ENCODE peak calls at places on chromosomes 1 and 21, in six cellular contexts. One of them, this sample, is unnamed.
A peak's percentile ranks its signal among the peaks of the same experiment; 100 is the strongest.

GRCh38 chr1:200366577-200367253 is 43.1 kb downstream of the ZNF281 start:
- DNase-seq in H1: no peak
- DNase-seq in endothelial cell of umbilical vein: no peak
- DNase-seq in HepG2: no peak
- DNase-seq in WTC11: no peak
- DNase-seq in K562: no peak
- DNase-seq in this sample: peak; percentile 36

GRCh38 chr1:5720045-5720444 is 272.2 kb downstream of the NPHP4 start:
- DNase-seq in K562: no peak
- DNase-seq in WTC11: no peak
- DNase-seq in endothelial cell of umbilical vein: no peak
- DNase-seq in HepG2: no peak
- DNase-seq in H1: no peak
- DNase-seq in this sample: no peak

GRCh38 chr1:107430540-107431228 is 289.8 kb downstream of the NTNG1 start:
- DNase-seq in HepG2: peak; percentile 67
- DNase-seq in H1: no peak
- DNase-seq in K562: peak; percentile 12
- DNase-seq in endothelial cell of umbilical vein: peak; percentile 18
- DNase-seq in WTC11: peak; percentile 24
- DNase-seq in this sample: peak; percentile 54

GRCh38 chr1:19644761-19645543 is 841 bp downstream of the NBL1 start:
- DNase-seq in endothelial cell of umbilical vein: peak; percentile 24
- DNase-seq in HepG2: no peak
- DNase-seq in K562: peak; percentile 37
- DNase-seq in WTC11: peak; percentile 51
- DNase-seq in H1: peak; percentile 71
- DNase-seq in this sample: no peak

GRCh38 chr1:77605246-77606026 is 77.0 kb downstream of the ZZZ3 start:
- DNase-seq in H1: no peak
- DNase-seq in endothelial cell of umbilical vein: peak; percentile 59
- DNase-seq in K562: no peak
- DNase-seq in WTC11: no peak
- DNase-seq in HepG2: no peak
- DNase-seq in this sample: no peak

GRCh38 chr1:93324486-93325464 is 20.9 kb upstream of the DR1 start:
- DNase-seq in H1: no peak
- DNase-seq in WTC11: no peak
- DNase-seq in K562: no peak
- DNase-seq in endothelial cell of umbilical vein: no peak
- DNase-seq in HepG2: no peak
- DNase-seq in this sample: peak; percentile 54

GRCh38 chr21:27339902-27340301 is 373.0 kb upstream of the ADAMTS5 start:
- DNase-seq in endothelial cell of umbilical vein: no peak
- DNase-seq in K562: no peak
- DNase-seq in H1: no peak
- DNase-seq in HepG2: no peak
- DNase-seq in WTC11: no peak
- DNase-seq in this sample: no peak

GRCh38 chr1:68975534-68975933 is 478.7 kb upstream of the DEPDC1 start:
- DNase-seq in H1: no peak
- DNase-seq in K562: no peak
- DNase-seq in endothelial cell of umbilical vein: no peak
- DNase-seq in HepG2: no peak
- DNase-seq in WTC11: no peak
- DNase-seq in this sample: no peak

GRCh38 chr21:15638856-15639549 is 90.8 kb upstream of the USP25 start:
- DNase-seq in H1: no peak
- DNase-seq in endothelial cell of umbilical vein: no peak
- DNase-seq in HepG2: peak; percentile 60
- DNase-seq in WTC11: no peak
- DNase-seq in K562: no peak
- DNase-seq in this sample: no peak

GRCh38 chr21:36697473-36698159 is 1.3 kb upstream of the SIM2 start:
- DNase-seq in HepG2: no peak
- DNase-seq in H1: peak; percentile 78
- DNase-seq in WTC11: peak; percentile 67
- DNase-seq in endothelial cell of umbilical vein: no peak
- DNase-seq in K562: no peak
- DNase-seq in this sample: no peak

GRCh38 chr1:83131692-83131955 is 867.3 kb downstream of the TTLL7 start:
- DNase-seq in endothelial cell of umbilical vein: no peak
- DNase-seq in HepG2: no peak
- DNase-seq in H1: no peak
- DNase-seq in K562: no peak
- DNase-seq in WTC11: no peak
- DNase-seq in this sample: no peak

GRCh38 chr1:62250126-62250726 is 55.6 kb downstream of the L1TD1 start:
- DNase-seq in WTC11: no peak
- DNase-seq in K562: no peak
- DNase-seq in H1: no peak
- DNase-seq in HepG2: no peak
- DNase-seq in endothelial cell of umbilical vein: no peak
- DNase-seq in this sample: no peak

GRCh38 chr1:158146739-158147138 is 34.0 kb upstream of the CD1D start:
- DNase-seq in endothelial cell of umbilical vein: no peak
- DNase-seq in WTC11: no peak
- DNase-seq in HepG2: no peak
- DNase-seq in H1: no peak
- DNase-seq in K562: no peak
- DNase-seq in this sample: no peak

GRCh38 chr1:211520641-211521040 is 28.7 kb upstream of the RD3 start:
- DNase-seq in WTC11: peak; percentile 31
- DNase-seq in endothelial cell of umbilical vein: peak; percentile 29
- DNase-seq in K562: no peak
- DNase-seq in HepG2: peak; percentile 54
- DNase-seq in H1: no peak
- DNase-seq in this sample: peak; percentile 24

GRCh38 chr1:189693140-189693539 is 784.5 kb downstream of the BRINP3 start:
- DNase-seq in K562: no peak
- DNase-seq in endothelial cell of umbilical vein: no peak
- DNase-seq in WTC11: no peak
- DNase-seq in HepG2: no peak
- DNase-seq in H1: no peak
- DNase-seq in this sample: peak; percentile 30

GRCh38 chr21:46323227-46323709 is 402 bp downstream of the C21orf58 start:
- DNase-seq in endothelial cell of umbilical vein: no peak
- DNase-seq in HepG2: no peak
- DNase-seq in WTC11: peak; percentile 29
- DNase-seq in K562: no peak
- DNase-seq in H1: no peak
- DNase-seq in this sample: no peak

GRCh38 chr1:153795934-153796785 is 21.0 kb downstream of the SLC27A3 start:
- DNase-seq in H1: no peak
- DNase-seq in HepG2: no peak
- DNase-seq in K562: no peak
- DNase-seq in endothelial cell of umbilical vein: no peak
- DNase-seq in WTC11: no peak
- DNase-seq in this sample: no peak

GRCh38 chr1:153794671-153795324 is 19.6 kb downstream of the SLC27A3 start:
- DNase-seq in endothelial cell of umbilical vein: no peak
- DNase-seq in H1: peak; percentile 52
- DNase-seq in K562: no peak
- DNase-seq in WTC11: no peak
- DNase-seq in HepG2: no peak
- DNase-seq in this sample: no peak

GRCh38 chr1:153793973-153794615 is 18.9 kb downstream of the SLC27A3 start:
- DNase-seq in H1: peak; percentile 52
- DNase-seq in K562: no peak
- DNase-seq in WTC11: no peak
- DNase-seq in endothelial cell of umbilical vein: no peak
- DNase-seq in HepG2: no peak
- DNase-seq in this sample: no peak

GRCh38 chr1:153796786-153797659 is 21.8 kb downstream of the SLC27A3 start:
- DNase-seq in H1: peak; percentile 94
- DNase-seq in K562: peak; percentile 83
- DNase-seq in endothelial cell of umbilical vein: peak; percentile 58
- DNase-seq in HepG2: peak; percentile 65
- DNase-seq in WTC11: peak; percentile 91
- DNase-seq in this sample: peak; percentile 70

DNA sequence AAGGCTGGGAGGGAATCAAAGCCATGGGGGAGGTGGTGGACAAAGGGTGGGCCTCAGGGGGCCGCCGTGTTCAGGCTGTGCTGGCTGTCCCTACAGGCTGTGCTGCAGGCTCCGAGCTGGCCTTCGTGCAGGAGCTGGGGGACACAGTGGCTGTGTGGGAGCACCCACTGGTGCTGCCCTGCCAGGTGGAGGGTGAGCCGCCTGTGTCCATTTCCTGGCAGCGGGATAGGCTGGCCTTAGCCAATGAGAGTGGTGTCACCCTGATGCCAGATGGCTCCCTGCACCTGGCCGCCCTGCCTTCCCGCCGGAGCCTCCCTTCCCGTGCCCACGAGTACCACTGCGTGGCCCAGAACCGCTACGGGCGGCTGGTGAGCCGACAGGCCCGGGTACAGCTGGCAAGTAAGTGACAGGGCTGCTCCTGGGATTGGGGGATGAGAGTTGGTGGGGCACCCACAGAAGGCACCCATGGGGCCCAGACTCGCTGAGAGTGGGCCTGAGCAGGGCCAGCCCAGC is 20.2 kb downstream of the SLC27A3 start:
- DNase-seq in WTC11: no peak
- DNase-seq in K562: no peak
- DNase-seq in endothelial cell of umbilical vein: no peak
- DNase-seq in H1: no peak
- DNase-seq in HepG2: no peak
- DNase-seq in this sample: no peak
- TF ChIP-seq JUN in WTC11: no peak
- TF ChIP-seq JUN in K562: no peak
- TF ChIP-seq JUN in endothelial cell of umbilical vein: no peak
- TF ChIP-seq JUN in H1: no peak
- TF ChIP-seq JUN in HepG2: no peak
- TF ChIP-seq JUN in this sample: no peak

DNA sequence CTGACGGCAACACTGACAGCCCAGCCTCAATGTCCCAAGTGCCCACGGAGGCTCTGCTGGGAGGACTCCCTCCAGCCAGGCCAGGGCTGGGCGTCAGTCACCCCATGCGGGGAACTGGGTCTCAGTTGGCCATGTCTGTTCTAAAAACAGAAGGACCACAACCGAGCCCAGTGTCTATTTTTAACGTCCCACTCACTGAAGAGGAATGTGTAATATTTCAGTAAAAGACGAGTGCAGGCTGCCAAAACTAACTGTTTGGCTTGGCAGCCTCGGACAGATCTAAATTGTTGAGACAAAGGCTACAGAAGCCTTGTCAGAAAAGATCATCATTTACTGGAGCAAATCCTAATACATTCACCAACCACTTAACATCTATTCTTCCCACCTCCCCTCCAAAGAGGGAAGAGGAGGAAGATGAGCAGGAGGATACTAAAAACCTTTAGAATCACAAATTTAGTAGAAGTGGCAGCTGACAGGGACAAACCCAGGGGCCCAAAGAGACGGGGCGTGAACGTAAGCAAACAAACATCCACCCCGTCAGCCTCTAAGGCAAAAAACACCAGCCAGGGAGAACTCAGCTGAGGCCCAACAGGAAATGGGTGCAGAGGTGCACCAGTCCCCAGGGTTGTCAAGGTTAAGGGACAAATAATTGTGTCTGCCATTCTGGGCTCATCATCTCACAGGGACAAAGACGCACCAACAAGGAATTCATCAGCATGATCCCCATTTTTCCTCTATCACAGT is 18.7 kb downstream of the C1orf198 start:
- DNase-seq in K562: no peak
- DNase-seq in WTC11: no peak
- DNase-seq in endothelial cell of umbilical vein: peak; percentile 93
- DNase-seq in H1: no peak
- DNase-seq in HepG2: no peak
- DNase-seq in this sample: peak; percentile 11
- TF ChIP-seq JUN in K562: no peak
- TF ChIP-seq JUN in WTC11: no peak
- TF ChIP-seq JUN in endothelial cell of umbilical vein: peak; percentile 80
- TF ChIP-seq JUN in H1: no peak
- TF ChIP-seq JUN in HepG2: no peak
- TF ChIP-seq JUN in this sample: no peak

DNA sequence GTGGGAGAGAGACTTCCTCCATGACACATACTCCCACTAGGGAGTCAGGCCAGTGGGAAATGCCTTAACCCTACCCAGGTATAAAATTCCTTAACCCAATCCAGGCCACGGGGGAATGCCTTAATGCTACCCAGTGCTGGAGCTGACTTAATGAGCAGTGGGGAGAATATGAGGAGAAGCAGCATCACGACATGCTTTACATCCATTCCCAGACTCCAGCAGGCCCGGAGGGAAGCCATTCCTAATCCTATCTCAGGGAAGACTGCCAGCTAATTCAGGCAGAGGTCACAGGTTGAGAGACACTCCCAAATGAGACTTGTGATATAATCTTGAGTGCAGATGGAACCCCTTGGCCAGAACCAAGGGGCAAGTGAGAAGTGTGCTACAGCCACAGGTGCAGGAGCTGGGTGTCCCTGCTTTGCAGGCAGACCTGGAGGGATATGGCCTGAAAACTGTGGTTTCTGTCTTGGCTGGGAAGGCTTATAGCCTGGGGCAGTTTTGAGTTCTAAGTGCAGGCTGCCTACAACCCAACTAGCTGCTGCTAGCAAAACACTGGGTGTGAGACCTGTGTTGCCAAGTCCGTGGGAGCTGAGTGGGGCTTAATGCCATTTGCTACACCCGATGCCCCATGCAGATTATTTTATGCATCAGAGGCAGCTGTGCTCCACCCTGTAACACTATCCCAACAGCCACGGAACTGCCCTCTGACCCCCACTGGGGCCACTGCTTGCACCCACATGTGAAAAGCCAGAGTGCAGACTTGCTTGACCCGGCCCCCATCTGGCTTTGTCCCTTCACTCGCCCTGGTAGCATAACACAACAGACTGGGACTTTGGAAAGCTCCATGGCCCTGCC is 45.2 kb upstream of the GUCA2A start:
- DNase-seq in endothelial cell of umbilical vein: no peak
- DNase-seq in H1: no peak
- DNase-seq in K562: no peak
- DNase-seq in WTC11: no peak
- DNase-seq in HepG2: no peak
- DNase-seq in this sample: no peak
- TF ChIP-seq JUN in endothelial cell of umbilical vein: no peak
- TF ChIP-seq JUN in H1: no peak
- TF ChIP-seq JUN in K562: no peak
- TF ChIP-seq JUN in WTC11: no peak
- TF ChIP-seq JUN in HepG2: no peak
- TF ChIP-seq JUN in this sample: no peak

DNA sequence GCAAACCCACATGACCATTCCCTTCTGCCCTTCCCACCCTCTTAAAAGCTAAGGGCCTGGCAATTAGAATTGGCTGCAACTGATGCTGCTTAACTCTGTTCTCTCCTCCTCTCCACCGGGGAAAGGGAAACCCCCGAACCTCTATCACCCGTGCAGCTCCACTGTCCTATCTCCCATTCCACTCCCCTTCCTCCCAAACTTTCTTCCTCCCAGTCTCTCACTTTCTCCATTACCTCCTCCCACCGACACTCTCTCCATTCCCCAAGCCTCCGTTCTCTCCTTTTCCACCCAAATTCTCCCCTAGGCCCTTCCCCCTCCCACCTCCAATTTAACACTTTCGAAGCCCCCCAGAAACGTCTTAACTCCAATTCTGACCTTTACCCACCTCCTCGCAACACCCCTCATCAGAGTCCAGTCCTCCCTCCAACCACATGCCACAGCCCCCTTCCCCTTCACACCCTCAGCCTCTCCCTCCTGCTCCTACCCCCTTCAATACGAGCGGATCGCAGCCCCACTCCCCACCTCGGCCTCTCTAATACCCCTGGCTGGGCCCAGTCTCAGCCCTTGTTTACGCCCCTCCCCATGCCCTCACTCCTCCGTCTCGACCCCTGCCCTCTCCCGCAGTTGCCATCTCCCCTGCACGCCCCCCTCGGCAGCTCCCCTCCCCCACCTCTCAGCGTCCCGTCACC is 602 bp downstream of the DEDD start:
- DNase-seq in WTC11: no peak
- DNase-seq in K562: no peak
- DNase-seq in HepG2: no peak
- DNase-seq in H1: no peak
- DNase-seq in endothelial cell of umbilical vein: peak; percentile 31
- DNase-seq in this sample: no peak
- TF ChIP-seq JUN in WTC11: no peak
- TF ChIP-seq JUN in K562: no peak
- TF ChIP-seq JUN in HepG2: no peak
- TF ChIP-seq JUN in H1: no peak
- TF ChIP-seq JUN in endothelial cell of umbilical vein: no peak
- TF ChIP-seq JUN in this sample: no peak

This sample was measured in A549.